ENCODE peak calls at places on chromosome 2, in five cellular contexts. One of them, this sample, is unnamed.
A peak's percentile ranks its signal among the peaks of the same experiment; 100 is the strongest.

GRCh38 chr2:199456383-199457146 is 1.2 kb downstream of the SATB2 start:
- DNase-seq in GM23338: no peak
- DNase-seq in GM23248: peak; percentile 34
- DNase-seq in OCI-LY7: peak; percentile 19
- DNase-seq in HCT116: no peak
- DNase-seq in this sample: no peak

GRCh38 chr2:38116762-38117161 is 40.8 kb upstream of the CYP1B1 start:
- DNase-seq in GM23338: no peak
- DNase-seq in GM23248: peak; percentile 76
- DNase-seq in OCI-LY7: no peak
- DNase-seq in HCT116: no peak
- DNase-seq in this sample: peak; percentile 89

GRCh38 chr2:17894005-17894404 is 15.5 kb downstream of the KCNS3 start:
- DNase-seq in OCI-LY7: no peak
- DNase-seq in GM23248: no peak
- DNase-seq in GM23338: no peak
- DNase-seq in HCT116: no peak
- DNase-seq in this sample: no peak

GRCh38 chr2:166068981-166069380 is 58.8 kb downstream of the SCN1A start:
- DNase-seq in GM23338: no peak
- DNase-seq in OCI-LY7: no peak
- DNase-seq in HCT116: no peak
- DNase-seq in GM23248: peak; percentile 11
- DNase-seq in this sample: no peak

GRCh38 chr2:96549967-96550786 is 13.6 kb downstream of the ARID5A start:
- DNase-seq in HCT116: peak; percentile 67
- DNase-seq in GM23338: peak; percentile 95
- DNase-seq in OCI-LY7: peak; percentile 18
- DNase-seq in GM23248: peak; percentile 20
- DNase-seq in this sample: peak; percentile 82

GRCh38 chr2:200702646-200703118 is 109.0 kb upstream of the BZW1 start:
- DNase-seq in GM23248: no peak
- DNase-seq in OCI-LY7: peak; percentile 37
- DNase-seq in HCT116: no peak
- DNase-seq in GM23338: no peak
- DNase-seq in this sample: peak; percentile 49

GRCh38 chr2:8522682-8523081 is 159.2 kb upstream of the ID2 start:
- DNase-seq in GM23248: no peak
- DNase-seq in OCI-LY7: peak; percentile 80
- DNase-seq in GM23338: no peak
- DNase-seq in HCT116: no peak
- DNase-seq in this sample: no peak

GRCh38 chr2:7014201-7014640 is 97.0 kb downstream of the RNF144A start:
- DNase-seq in OCI-LY7: peak; percentile 36
- DNase-seq in GM23338: peak; percentile 54
- DNase-seq in HCT116: peak; percentile 18
- DNase-seq in GM23248: peak; percentile 60
- DNase-seq in this sample: peak; percentile 39

GRCh38 chr2:235765181-235765820 is 271.5 kb downstream of the AGAP1 start:
- DNase-seq in OCI-LY7: no peak
- DNase-seq in HCT116: peak; percentile 55
- DNase-seq in GM23338: no peak
- DNase-seq in GM23248: peak; percentile 98
- DNase-seq in this sample: peak; percentile 42

GRCh38 chr2:127576433-127577207 is 41.1 kb downstream of the MYO7B start:
- DNase-seq in OCI-LY7: no peak
- DNase-seq in HCT116: no peak
- DNase-seq in GM23338: peak; percentile 22
- DNase-seq in GM23248: peak; percentile 97
- DNase-seq in this sample: peak; percentile 60

GRCh38 chr2:110804915-110805314 is 72.5 kb downstream of the ACOXL start:
- DNase-seq in HCT116: no peak
- DNase-seq in OCI-LY7: no peak
- DNase-seq in GM23338: no peak
- DNase-seq in GM23248: no peak
- DNase-seq in this sample: no peak

GRCh38 chr2:114526856-114527255 is 84.4 kb downstream of the DPP10 start:
- DNase-seq in GM23248: no peak
- DNase-seq in HCT116: no peak
- DNase-seq in OCI-LY7: no peak
- DNase-seq in GM23338: no peak
- DNase-seq in this sample: no peak

GRCh38 chr2:209933499-209934458 is 68.7 kb upstream of the RPE start:
- DNase-seq in GM23248: peak; percentile 85
- DNase-seq in GM23338: no peak
- DNase-seq in HCT116: no peak
- DNase-seq in OCI-LY7: no peak
- DNase-seq in this sample: peak; percentile 78

GRCh38 chr2:235612551-235612950 is 118.7 kb downstream of the AGAP1 start:
- DNase-seq in GM23338: no peak
- DNase-seq in GM23248: no peak
- DNase-seq in HCT116: no peak
- DNase-seq in OCI-LY7: no peak
- DNase-seq in this sample: no peak

GRCh38 chr2:176637497-176638166 is 368.4 kb downstream of the MTX2 start:
- DNase-seq in HCT116: no peak
- DNase-seq in GM23248: peak; percentile 86
- DNase-seq in GM23338: peak; percentile 74
- DNase-seq in OCI-LY7: no peak
- DNase-seq in this sample: peak; percentile 68

GRCh38 chr2:74542978-74543377 is 10.8 kb downstream of the LOXL3 start:
- DNase-seq in GM23338: no peak
- DNase-seq in HCT116: no peak
- DNase-seq in GM23248: peak; percentile 48
- DNase-seq in OCI-LY7: no peak
- DNase-seq in this sample: no peak

GRCh38 chr2:61205132-61205531 is 43.1 kb downstream of the C2orf74 start:
- DNase-seq in HCT116: no peak
- DNase-seq in GM23338: no peak
- DNase-seq in GM23248: no peak
- DNase-seq in OCI-LY7: no peak
- DNase-seq in this sample: no peak

GRCh38 chr2:170354409-170354808 is 176.5 kb downstream of the MYO3B start:
- DNase-seq in HCT116: no peak
- DNase-seq in GM23248: no peak
- DNase-seq in GM23338: peak; percentile 62
- DNase-seq in OCI-LY7: no peak
- DNase-seq in this sample: no peak

GRCh38 chr2:131014141-131014540 is 79.1 kb downstream of the FAM168B start:
- DNase-seq in HCT116: no peak
- DNase-seq in GM23248: no peak
- DNase-seq in GM23338: no peak
- DNase-seq in OCI-LY7: no peak
- DNase-seq in this sample: no peak

GRCh38 chr2:218888341-218888740 is 7.7 kb downstream of the WNT10A start:
- DNase-seq in GM23338: no peak
- DNase-seq in OCI-LY7: no peak
- DNase-seq in HCT116: no peak
- DNase-seq in GM23248: no peak
- DNase-seq in this sample: no peak
- H3K9me2 ChIP-seq in GM23338: no peaks in the 10 kb centered on the region
- H3K9me2 ChIP-seq in OCI-LY7: no peaks in the 10 kb centered on the region
- H3K9me2 ChIP-seq in HCT116: no peaks in the 10 kb centered on the region
- H3K9me2 ChIP-seq in GM23248: no peaks in the 10 kb centered on the region
- H3K9me2 ChIP-seq in this sample: no peaks in the 10 kb centered on the region

GRCh38 chr2:21042958-21043743 is 722 bp downstream of the APOB start:
- DNase-seq in GM23338: peak; percentile 87
- DNase-seq in OCI-LY7: peak; percentile 60
- DNase-seq in GM23248: peak; percentile 62
- DNase-seq in HCT116: peak; percentile 8
- DNase-seq in this sample: peak; percentile 51

GRCh38 chr2:21041462-21041861 is 2.4 kb downstream of the APOB start:
- DNase-seq in OCI-LY7: no peak
- DNase-seq in GM23248: no peak
- DNase-seq in GM23338: no peak
- DNase-seq in HCT116: no peak
- DNase-seq in this sample: no peak

GRCh38 chr2:21043744-21044532 is at the start of gene APOB:
- DNase-seq in GM23248: peak; percentile 24
- DNase-seq in HCT116: no peak
- DNase-seq in OCI-LY7: no peak
- DNase-seq in GM23338: peak; percentile 76
- DNase-seq in this sample: no peak

GRCh38 chr2:21041943-21042707 is 1.7 kb downstream of the APOB start:
- DNase-seq in OCI-LY7: no peak
- DNase-seq in GM23338: peak; percentile 5
- DNase-seq in GM23248: peak; percentile 20
- DNase-seq in HCT116: no peak
- DNase-seq in this sample: no peak

DNA sequence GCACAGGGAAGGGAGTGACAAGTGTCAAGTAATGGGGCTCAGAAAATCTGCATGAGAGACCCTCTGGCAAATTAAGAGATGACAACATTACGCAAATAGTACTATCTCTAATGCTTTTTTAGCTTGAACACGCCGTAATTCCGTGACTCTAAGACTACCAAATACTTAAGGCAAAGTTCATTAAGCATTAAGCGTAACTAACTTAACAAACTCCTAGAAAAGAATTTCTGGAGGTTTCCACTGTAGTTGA is 1.2 kb downstream of the APOB start:
- DNase-seq in GM23248: no peak
- DNase-seq in GM23338: no peak
- DNase-seq in HCT116: no peak
- DNase-seq in OCI-LY7: no peak
- DNase-seq in this sample: no peak
- H3K4me3 ChIP-seq in GM23248: no peak overlapping the region
- H3K4me3 ChIP-seq in GM23338: no peak overlapping the region
- H3K4me3 ChIP-seq in HCT116: no peak overlapping the region
- H3K4me3 ChIP-seq in OCI-LY7: no peak overlapping the region
- H3K4me3 ChIP-seq in this sample: no peak overlapping the region

DNA sequence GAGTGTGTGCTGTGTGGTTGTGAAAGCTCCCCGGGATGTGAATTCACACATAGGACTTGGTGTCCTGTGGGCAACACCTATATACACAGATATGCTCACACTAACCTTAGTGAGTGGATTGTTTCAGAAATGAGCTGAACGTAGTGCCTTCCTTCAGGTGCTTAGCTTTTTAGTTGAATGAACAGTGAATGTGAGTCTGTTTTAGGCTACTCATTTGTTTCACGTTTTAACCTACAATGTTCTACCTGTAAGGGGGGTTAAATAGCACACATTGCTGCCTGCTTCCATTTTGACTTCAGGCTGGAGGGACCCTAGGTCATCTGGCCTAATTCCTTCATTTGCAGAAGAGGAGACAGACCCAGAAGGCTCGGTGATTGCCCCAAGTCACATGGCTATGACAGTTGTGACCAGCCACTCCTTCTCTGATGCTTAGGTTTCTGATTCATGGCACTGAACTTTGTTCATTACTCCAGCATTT is 1.0 kb downstream of the PLEK start:
- DNase-seq in GM23248: no peak
- DNase-seq in HCT116: no peak
- DNase-seq in GM23338: no peak
- DNase-seq in OCI-LY7: peak; percentile 36
- DNase-seq in this sample: no peak
- TF ChIP-seq EZH2phosphoT487 in GM23248: no peak
- TF ChIP-seq EZH2phosphoT487 in HCT116: no peak
- TF ChIP-seq EZH2phosphoT487 in GM23338: no peak
- TF ChIP-seq EZH2phosphoT487 in OCI-LY7: no peak
- TF ChIP-seq EZH2phosphoT487 in this sample: no peak

GRCh38 chr2:163856941-163857340 is 121.1 kb upstream of the FIGN start:
- DNase-seq in GM23248: peak; percentile 3
- DNase-seq in GM23338: no peak
- DNase-seq in OCI-LY7: no peak
- DNase-seq in HCT116: no peak
- DNase-seq in this sample: peak; percentile 6
- H3K9me2 ChIP-seq in GM23248: no peaks in the 10 kb centered on the region
- H3K9me2 ChIP-seq in GM23338: no peaks in the 10 kb centered on the region
- H3K9me2 ChIP-seq in OCI-LY7: no peaks in the 10 kb centered on the region
- H3K9me2 ChIP-seq in HCT116: no peaks in the 10 kb centered on the region
- H3K9me2 ChIP-seq in this sample: no peaks in the 10 kb centered on the region